ENCODE peak calls at places on chromosomes 16 and 17, in five cellular contexts. N, T, F, Q and R are unnamed samples.

GRCh38 chr16:1283296-1283695 is 26.1 kb upstream of the UBE2I start:
- DNase-seq in N (no peak), T (no peak), F (no peak), Q (no peak), R (no peak)

GRCh38 chr17:75524971-75525805 is at the start of gene LLGL2:
- DNase-seq in N (no peak), T (peak), F (peak), Q (peak), R (peak)

GRCh38 chr16:46972429-46972970 is 974 bp downstream of the DNAJA2 start:
- DNase-seq in N (no peak), T (no peak), F (peak), Q (no peak), R (no peak)

GRCh38 chr16:3825103-3825502 is 55.4 kb downstream of the CREBBP start:
- DNase-seq in N (no peak), T (no peak), F (peak), Q (no peak), R (no peak)

GRCh38 chr17:7523033-7523432 is 25.8 kb upstream of the TNFSF12 start:
- DNase-seq in N (peak), T (peak), F (peak), Q (no peak), R (peak)

GRCh38 chr17:70987867-70988340 is 818.6 kb downstream of the KCNJ2 start:
- DNase-seq in N (no peak), T (no peak), F (no peak), Q (no peak), R (no peak)

GRCh38 chr17:4947411-4948165 is 742 bp downstream of the PFN1 start:
- DNase-seq in N (no peak), T (peak), F (peak), Q (peak), R (peak)

GRCh38 chr17:40093580-40094201 is 6.7 kb downstream of the NR1D1 start:
- DNase-seq in N (no peak), T (no peak), F (no peak), Q (no peak), R (no peak)

DNA sequence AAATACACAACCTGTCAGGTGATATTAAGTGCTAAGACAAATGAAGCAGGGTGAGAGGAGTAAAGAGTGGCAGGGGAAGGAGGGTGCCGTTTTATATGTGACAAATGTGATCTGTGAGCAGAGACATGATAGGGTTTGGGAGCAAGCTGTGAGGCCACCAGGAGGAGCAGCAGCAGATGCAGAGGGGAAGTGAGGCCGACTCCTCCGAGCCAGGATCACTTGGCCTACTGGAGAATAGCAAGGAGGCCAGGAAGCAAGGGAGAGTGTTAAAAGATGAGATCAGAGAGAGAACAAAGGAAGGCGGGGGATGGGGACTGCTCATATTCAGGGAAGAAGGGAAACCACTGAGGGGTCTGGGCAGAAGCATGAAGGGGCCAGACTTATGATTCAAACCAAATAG is 129.4 kb downstream of the TANGO6 start:
- DNase-seq in N (no peak), T (peak), F (peak), Q (no peak), R (peak)
- TF ChIP-seq CTCF in N (no peak), T (peak), F (peak), Q (no peak), R (no peak)

GRCh38 chr17:48558731-48559608 is 14.1 kb upstream of the HOXB2 start:
- DNase-seq in N (no peak), T (no peak), F (no peak), Q (no peak), R (no peak)
- TF ChIP-seq CTCF in N (no peak), T (no peak), F (no peak), Q (no peak), R (no peak)

DNA sequence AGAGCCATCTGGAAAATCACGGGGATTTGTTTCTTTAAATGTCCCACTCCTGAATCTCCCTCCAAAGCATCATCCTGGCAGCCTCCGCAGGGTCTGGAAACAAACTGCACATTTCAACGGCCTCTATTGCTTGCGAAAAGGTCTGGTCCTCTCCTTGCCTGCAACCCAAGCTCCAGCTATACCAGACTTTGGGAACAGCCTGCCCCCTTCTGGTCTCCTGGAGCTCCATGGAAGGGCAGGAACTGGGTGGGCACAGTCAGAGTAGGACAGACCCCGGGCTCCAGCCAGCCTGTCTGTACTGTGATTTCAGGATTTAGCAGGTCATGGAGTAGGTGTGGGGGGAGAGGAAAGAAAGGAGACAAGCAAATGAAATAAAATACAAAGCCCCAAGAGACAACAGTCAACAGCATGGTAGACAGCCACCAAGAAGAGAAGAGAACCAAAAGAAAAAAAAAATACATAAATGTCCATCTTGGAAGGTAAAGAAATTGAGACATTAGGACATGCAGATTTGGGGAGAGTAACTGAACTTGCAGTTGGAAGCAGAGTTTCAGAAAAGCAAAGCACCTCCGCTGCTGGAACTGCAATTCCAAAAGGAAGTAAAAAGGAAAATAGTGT is 2.7 kb downstream of the XYLT1 start:
- DNase-seq in N (peak), T (peak), F (peak), Q (peak), R (peak)
- TF ChIP-seq CTCF in N (peak), T (peak), F (peak), Q (no peak), R (peak)

GRCh38 chr17:15213381-15214087 is 51.6 kb downstream of the PMP22 start:
- DNase-seq in N (no peak), T (peak), F (peak), Q (no peak), R (no peak)
- TF ChIP-seq CTCF in N (no peak), T (peak), F (peak), Q (no peak), R (no peak)